ENCODE peak calls at places on chromosomes 11 and 22, in seven cellular contexts. Y, N, B, S, L, F and G are unnamed samples.

GRCh38 chr22:44648085-44648820 is 53.8 kb upstream of the PRR5 start:
- DNase-seq in B (no peak), F (no peak), N (no peak), Y (no peak), S (no peak), L (no peak), G (no peak)

GRCh38 chr22:17576475-17576874 is 13.2 kb downstream of the SLC25A18 start:
- DNase-seq in B (no peak), L (peak; percentile 70), S (peak; percentile 54), Y (no peak), N (no peak), F (no peak), G (no peak)

GRCh38 chr11:110069158-110069737 is 23.9 kb upstream of the ZC3H12C start:
- DNase-seq in L (peak; percentile 56), Y (no peak), N (no peak), S (no peak), F (peak; percentile 41), B (no peak), G (no peak)

GRCh38 chr11:69453151-69453550 is 28.3 kb upstream of the LINC01488 start:
- DNase-seq in L (no peak), S (no peak), Y (no peak), B (no peak), F (no peak), N (no peak), G (no peak)

GRCh38 chr11:44886765-44887164 is 63.9 kb downstream of the TP53I11 start:
- DNase-seq in N (no peak), Y (no peak), S (no peak), F (no peak), L (no peak), B (no peak), G (no peak)

GRCh38 chr11:105862736-105863367 is 159.2 kb downstream of the MSANTD4 start:
- DNase-seq in B (no peak), Y (no peak), N (no peak), L (no peak), F (peak; percentile 76), S (peak; percentile 64), G (peak; percentile 52)

GRCh38 chr11:445765-446588 is 4.1 kb upstream of the PTDSS2 start:
- DNase-seq in S (no peak), N (no peak), F (no peak), B (peak; percentile 86), Y (no peak), L (no peak), G (no peak)

GRCh38 chr11:93770160-93770559 is 13.9 kb upstream of the MED17 start:
- DNase-seq in N (no peak), F (no peak), L (no peak), Y (no peak), B (no peak), S (no peak), G (no peak)

GRCh38 chr11:93734427-93735222 is 6.7 kb downstream of the TAF1D start:
- DNase-seq in B (no peak), N (no peak), F (no peak), S (no peak), L (no peak), Y (no peak), G (no peak)

GRCh38 chr11:2211113-2211971 is 39.7 kb upstream of the TH start:
- DNase-seq in L (no peak), S (no peak), B (peak; percentile 98), F (no peak), N (peak; percentile 18), Y (no peak), G (no peak)

GRCh38 chr11:66687831-66688281 is 10.2 kb upstream of the RBM4B start:
- DNase-seq in N (no peak), L (no peak), B (no peak), F (no peak), S (no peak), Y (no peak), G (no peak)

GRCh38 chr11:129637983-129638776 is 177.5 kb upstream of the TMEM45B start:
- DNase-seq in B (no peak), F (no peak), S (no peak), Y (no peak), N (no peak), L (no peak), G (no peak)

GRCh38 chr22:48551061-48551460 is 1276.6 kb downstream of the BRD1 start:
- DNase-seq in B (no peak), N (no peak), Y (no peak), S (no peak), L (no peak), F (no peak), G (no peak)

GRCh38 chr11:55707029-55707428 is 45.0 kb downstream of the OR4C6 start:
- DNase-seq in S (peak; percentile 42), L (no peak), Y (no peak), N (no peak), F (peak; percentile 16), B (no peak), G (no peak)

GRCh38 chr11:102111787-102112653 is 1.8 kb downstream of the YAP1 start:
- DNase-seq in N (peak; percentile 30), Y (no peak), B (no peak), S (peak; percentile 90), F (no peak), L (peak; percentile 24), G (no peak)

GRCh38 chr11:21421930-21422329 is 752.5 kb downstream of the NELL1 start:
- DNase-seq in F (no peak), Y (no peak), B (no peak), N (no peak), L (no peak), S (no peak), G (no peak)

GRCh38 chr22:43185860-43186261 is 1.1 kb downstream of the TTLL12 start:
- DNase-seq in N (peak; percentile 50), Y (no peak), S (peak; percentile 27), L (no peak), F (no peak), B (peak; percentile 52), G (peak; percentile 13)

GRCh38 chr22:47133263-47133662 is 370.8 kb downstream of the TBC1D22A start:
- DNase-seq in F (no peak), B (no peak), N (no peak), L (no peak), Y (no peak), S (no peak), G (no peak)

GRCh38 chr11:111361874-111362273 is 17.2 kb downstream of the POU2AF1 start:
- DNase-seq in L (no peak), Y (no peak), F (no peak), S (no peak), N (no peak), B (no peak), G (no peak)

GRCh38 chr11:66317322-66317765 is 500 bp upstream of the CD248 start:
- DNase-seq in L (no peak), F (no peak), Y (no peak), S (no peak), N (peak; percentile 67), B (no peak), G (no peak)

GRCh38 chr11:61581030-61581928 is at the start of gene SYT7:
- DNase-seq in L (peak; percentile 75), Y (peak; percentile 99), S (peak; percentile 92), F (peak; percentile 95), B (peak; percentile 97), N (peak; percentile 99), G (peak; percentile 49)

GRCh38 chr11:125671561-125671960 is 9.1 kb downstream of the ACRV1 start:
- DNase-seq in L (no peak), S (no peak), B (no peak), N (no peak), Y (no peak), F (no peak), G (no peak)

GRCh38 chr22:17907731-17908051 is 116.7 kb downstream of the MICAL3 start:
- DNase-seq in N (no peak), S (no peak), L (no peak), B (no peak), Y (no peak), F (no peak), G (no peak)

GRCh38 chr11:65468874-65469333 is 29.9 kb upstream of the MALAT1 start:
- DNase-seq in F (peak; percentile 46), B (peak; percentile 94), L (no peak), Y (peak; percentile 94), N (peak; percentile 59), S (peak; percentile 32), G (no peak)

GRCh38 chr11:67468056-67468455 is 995 bp downstream of the TMEM134 start:
- DNase-seq in N (peak; percentile 54), L (no peak), B (no peak), F (no peak), S (no peak), Y (no peak), G (no peak)

GRCh38 chr22:45131749-45132148 is 32.0 kb upstream of the NUP50 start:
- DNase-seq in N (no peak), Y (no peak), L (no peak), B (no peak), S (no peak), F (peak; percentile 50), G (no peak)

GRCh38 chr22:23126165-23127054 is 15.4 kb downstream of the RSPH14 start:
- DNase-seq in B (no peak), S (no peak), N (no peak), F (no peak), L (no peak), Y (no peak), G (no peak)

GRCh38 chr22:46031066-46031465 is 54.1 kb upstream of the WNT7B start:
- DNase-seq in N (no peak), S (no peak), F (no peak), Y (peak; percentile 6), B (peak; percentile 15), L (no peak), G (no peak)

GRCh38 chr22:44686873-44687600 is 15.0 kb upstream of the PRR5 start:
- DNase-seq in B (peak; percentile 90), L (no peak), F (no peak), S (no peak), N (no peak), Y (no peak), G (no peak)

GRCh38 chr11:70512716-70513115 is 114.4 kb downstream of the CTTN start:
- DNase-seq in B (no peak), S (no peak), L (no peak), Y (no peak), F (no peak), N (no peak), G (no peak)

GRCh38 chr11:30046211-30046945 is 29.5 kb upstream of the KCNA4 start:
- DNase-seq in L (no peak), Y (peak; percentile 52), S (peak; percentile 1), B (no peak), N (no peak), F (no peak), G (no peak)

GRCh38 chr11:38582756-38583155 is 1984.7 kb upstream of the RAG2 start:
- DNase-seq in Y (no peak), L (no peak), N (no peak), F (no peak), B (no peak), S (no peak), G (no peak)

GRCh38 chr22:20748820-20749428 is 25.0 kb upstream of the SERPIND1 start:
- DNase-seq in N (no peak), S (no peak), F (no peak), B (no peak), Y (no peak), L (no peak), G (no peak)

GRCh38 chr11:1636291-1636950 is 6.8 kb downstream of the KRTAP5-5 start:
- DNase-seq in B (no peak), L (no peak), S (no peak), Y (no peak), F (no peak), N (no peak), G (no peak)

GRCh38 chr22:20957691-20958440 is 9.2 kb upstream of the AIFM3 start:
- DNase-seq in S (peak; percentile 71), F (no peak), B (peak; percentile 78), L (no peak), Y (peak; percentile 58), N (no peak), G (no peak)

GRCh38 chr11:22432331-22433065 is 94.3 kb downstream of the SLC17A6 start:
- DNase-seq in N (peak; percentile 28), S (no peak), L (no peak), B (no peak), F (peak; percentile 68), Y (peak; percentile 74), G (no peak)